ENCODE peak calls at places on chromosomes 1 and 21, in seven cellular contexts. S, I, M, C, A, B and L are unnamed samples.

GRCh38 chr1:240820816-240821215 is 208.9 kb upstream of the GREM2 start:
- DNase-seq in S (no peak), M (no peak), B (no peak), C (no peak), I (no peak), A (no peak), L (no peak)

GRCh38 chr1:155092641-155093040 is 14.0 kb downstream of the EFNA3 start:
- DNase-seq in C (no peak), A (no peak), I (no peak), S (no peak), B (no peak), M (no peak), L (no peak)

GRCh38 chr1:65112811-65113210 is 35.2 kb upstream of the AK4 start:
- DNase-seq in S (no peak), A (no peak), C (no peak), M (no peak), B (no peak), I (no peak), L (no peak)

GRCh38 chr1:245716561-245716960 is 561.8 kb downstream of the KIF26B start:
- DNase-seq in B (no peak), S (no peak), C (no peak), I (no peak), M (no peak), A (no peak), L (no peak)

GRCh38 chr21:28547795-28548194 is 444.9 kb downstream of the LTN1 start:
- DNase-seq in S (no peak), B (no peak), A (no peak), I (no peak), C (no peak), M (no peak), L (no peak)

GRCh38 chr1:87986154-87986914 is 657.7 kb downstream of the LMO4 start:
- DNase-seq in C (no peak), A (no peak), M (no peak), B (no peak), S (no peak), I (no peak), L (no peak)

GRCh38 chr1:222616535-222616934 is 1.4 kb upstream of the MIA3 start:
- DNase-seq in S (no peak), C (no peak), A (no peak), I (no peak), B (peak; percentile 75), M (no peak), L (no peak)

GRCh38 chr1:161427733-161428516 is 60.2 kb upstream of the CFAP126 start:
- DNase-seq in S (peak; percentile 63), B (peak; percentile 45), A (no peak), I (no peak), M (peak; percentile 36), C (no peak), L (no peak)

GRCh38 chr1:117416546-117417117 is 49.4 kb downstream of the MAN1A2 start:
- DNase-seq in I (no peak), S (no peak), A (no peak), C (no peak), M (no peak), B (no peak), L (no peak)

GRCh38 chr21:41653944-41654625 is 112.8 kb downstream of the RIPK4 start:
- DNase-seq in A (peak; percentile 75), M (no peak), S (no peak), B (peak; percentile 46), I (no peak), C (no peak), L (peak; percentile 69)

GRCh38 chr1:2353215-2353906 is 38.0 kb downstream of the MORN1 start:
- DNase-seq in S (no peak), A (no peak), B (no peak), I (no peak), M (no peak), C (peak; percentile 32), L (no peak)

GRCh38 chr1:150210086-150210485 is 25.8 kb downstream of the ANP32E start:
- DNase-seq in B (no peak), I (no peak), S (no peak), A (peak; percentile 2), C (no peak), M (no peak), L (no peak)

GRCh38 chr1:150210741-150211140 is 25.2 kb downstream of the ANP32E start:
- DNase-seq in C (no peak), M (no peak), I (no peak), S (no peak), A (no peak), B (no peak), L (no peak)

GRCh38 chr1:150212070-150212469 is 23.8 kb downstream of the ANP32E start:
- DNase-seq in A (peak; percentile 70), B (no peak), S (no peak), I (no peak), C (no peak), M (no peak), L (no peak)

DNA sequence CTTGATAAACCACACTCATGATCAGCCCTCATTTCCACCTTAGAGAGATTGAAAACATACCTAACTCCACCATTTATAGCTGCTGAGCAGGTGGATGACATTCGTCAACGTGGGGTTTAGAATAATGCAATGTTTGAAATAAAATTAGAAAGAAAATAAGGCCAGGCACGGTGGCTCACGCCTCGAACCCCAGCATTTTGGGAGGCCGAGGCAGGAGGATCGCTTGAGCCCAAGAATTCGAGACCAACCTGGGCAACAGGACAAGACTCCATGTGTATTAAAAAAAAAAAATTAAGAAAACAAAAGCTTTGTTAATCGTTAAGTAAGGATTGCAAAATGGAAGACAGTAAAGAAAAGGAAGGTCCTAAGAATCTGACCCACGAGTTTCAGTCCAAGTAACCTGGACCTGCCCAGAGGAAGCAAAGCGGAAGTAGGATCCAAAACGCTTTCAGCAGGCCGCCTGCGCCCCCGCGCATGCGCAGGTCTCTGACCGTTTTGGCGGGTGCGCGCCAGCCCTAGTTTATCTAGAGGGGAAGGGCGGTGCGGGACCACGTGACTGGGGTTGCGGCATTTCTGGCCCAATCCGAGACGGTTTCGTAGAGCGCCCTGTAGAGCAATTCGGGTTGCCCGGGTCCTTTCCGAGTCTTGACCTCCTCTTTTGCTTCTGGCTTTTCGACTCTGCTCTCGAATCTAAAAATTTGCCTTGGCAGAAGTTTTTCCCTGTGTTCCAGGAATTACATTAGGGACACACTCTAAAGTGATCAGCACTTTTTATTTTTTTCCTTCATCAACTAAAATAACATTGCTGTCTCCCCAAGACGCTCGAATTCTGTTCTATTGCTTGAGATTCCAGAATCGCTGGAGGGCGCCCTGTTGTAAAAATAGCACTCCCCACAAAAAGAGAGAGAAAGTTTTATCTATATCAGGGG is 22.5 kb downstream of the ANP32E start:
- DNase-seq in M (peak; percentile 97), S (no peak), C (peak; percentile 96), B (peak; percentile 97), A (peak; percentile 99), I (peak; percentile 90), L (peak; percentile 88)
- TF ChIP-seq POLR2A in M (peak; percentile 57), S (no peak), C (peak; percentile 47), B (no peak), A (no peak), I (peak; percentile 4), L (peak; percentile 19)

GRCh38 chr1:8871539-8871935 is 6.9 kb downstream of the ENO1 start:
- DNase-seq in I (no peak), S (no peak), A (no peak), C (no peak), M (no peak), B (peak; percentile 35), L (no peak)

GRCh38 chr1:8873506-8874229 is 4.8 kb downstream of the ENO1 start:
- DNase-seq in M (peak; percentile 95), I (peak; percentile 60), A (peak; percentile 93), S (peak; percentile 91), B (peak; percentile 85), C (peak; percentile 82), L (peak; percentile 80)

GRCh38 chr1:8871965-8872399 is 6.5 kb downstream of the ENO1 start:
- DNase-seq in S (no peak), A (no peak), M (no peak), B (no peak), C (no peak), I (no peak), L (no peak)

GRCh38 chr1:8874230-8875201 is 4.0 kb downstream of the ENO1 start:
- DNase-seq in A (no peak), B (no peak), S (no peak), M (no peak), C (no peak), I (no peak), L (no peak)

DNA sequence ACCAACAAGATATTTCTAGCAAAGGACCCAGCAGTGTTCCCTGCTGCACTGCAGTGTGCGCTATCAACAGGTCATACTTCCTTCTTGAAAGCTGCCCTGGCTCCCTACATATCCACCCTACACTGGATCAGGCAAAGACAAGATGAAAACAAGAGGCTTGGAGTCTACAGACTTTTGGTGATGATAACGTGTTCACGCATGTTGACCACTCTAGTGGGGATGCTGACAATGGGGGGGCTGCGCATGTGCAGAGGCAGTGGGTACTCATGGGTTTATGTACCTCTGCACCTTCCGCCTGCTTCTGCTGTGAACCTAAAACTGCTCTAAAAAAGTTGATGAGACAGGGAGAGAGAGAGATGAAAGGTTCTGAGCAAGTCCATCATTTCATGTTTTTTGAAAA is 5.5 kb downstream of the ENO1 start:
- DNase-seq in C (no peak), B (no peak), M (no peak), I (no peak), S (no peak), A (no peak), L (no peak)
- H3K4me3 ChIP-seq in C (no peak overlapping the region), B (no peak overlapping the region), M (peak overlapping the region; percentile 99), I (no peak overlapping the region), S (no peak overlapping the region), A (no peak overlapping the region), L (no peak overlapping the region)

GRCh38 chr1:19812875-19813650 is 2.0 kb downstream of the RNF186 start:
- DNase-seq in M (no peak), S (no peak), B (peak; percentile 14), C (no peak), I (no peak), A (peak; percentile 64), L (no peak)

GRCh38 chr1:19814244-19814661 is 830 bp downstream of the RNF186 start:
- DNase-seq in A (peak; percentile 59), B (peak; percentile 17), S (no peak), I (no peak), M (no peak), C (no peak), L (no peak)

GRCh38 chr1:19815801-19816736 is 986 bp upstream of the RNF186 start:
- DNase-seq in C (no peak), M (no peak), I (no peak), B (peak; percentile 96), S (no peak), A (peak; percentile 83), L (no peak)

GRCh38 chr1:19813651-19813960 is 1.5 kb downstream of the RNF186 start:
- DNase-seq in B (no peak), M (no peak), I (no peak), S (no peak), A (peak; percentile 32), C (no peak), L (no peak)

GRCh38 chr1:19814681-19815503 is at the start of gene RNF186:
- DNase-seq in A (no peak), M (no peak), B (peak; percentile 96), I (no peak), C (no peak), S (no peak), L (peak; percentile 86)
- TF ChIP-seq POLR2A in A (no peak), M (no peak), B (no peak), I (no peak), C (no peak), S (no peak), L (no peak)

DNA sequence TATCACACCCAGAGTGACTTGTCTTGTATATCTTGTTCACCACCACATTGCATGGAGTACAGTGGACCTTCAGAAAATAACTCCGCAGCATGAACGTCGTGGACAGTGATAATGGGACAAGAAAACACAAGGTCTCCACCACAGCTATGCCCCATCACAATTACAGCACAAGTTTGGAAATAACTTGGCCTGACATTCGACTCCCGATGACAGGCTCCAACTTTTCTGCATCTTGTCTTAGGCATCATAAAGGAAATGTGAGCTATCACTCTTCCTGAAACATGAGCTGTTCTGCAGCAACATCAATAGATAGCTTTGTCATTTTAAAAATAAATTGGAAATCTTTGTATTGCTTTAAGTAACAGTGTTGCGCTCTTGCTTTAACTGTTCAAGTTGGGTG is 2.9 kb downstream of the RRP1B start:
- DNase-seq in I (no peak), M (no peak), S (no peak), A (no peak), C (no peak), B (no peak), L (no peak)
- H3K4me3 ChIP-seq in I (no peak overlapping the region), M (no peak overlapping the region), S (no peak overlapping the region), A (no peak overlapping the region), C (no peak overlapping the region), B (no peak overlapping the region), L (no peak overlapping the region)